ENCODE peak calls at places on chromosomes 1 and 21, in ten cellular contexts. I, S, H, Z, Q, U, G, Y, M and C are unnamed samples.

GRCh38 chr1:238485062-238485905 is 594.6 kb upstream of the ZP4 start:
- DNase-seq in I (no peak), S (no peak), H (no peak), Z (peak), Q (no peak), U (no peak), G (peak), Y (no peak), M (no peak), C (no peak)

GRCh38 chr21:34524671-34525601 is 12.9 kb upstream of the KCNE1 start:
- DNase-seq in I (no peak), S (no peak), H (no peak), Z (peak), Q (no peak), U (no peak), G (peak), Y (no peak), M (no peak), C (no peak)

GRCh38 chr21:42781150-42781980 is 98.0 kb downstream of the WDR4 start:
- DNase-seq in I (no peak), S (no peak), H (peak), Z (no peak), Q (peak), U (no peak), G (no peak), Y (peak), M (no peak), C (no peak)

GRCh38 chr1:104294259-104294658 is 544.6 kb downstream of the AMY1C start:
- DNase-seq in I (no peak), S (no peak), H (no peak), Z (no peak), Q (no peak), U (no peak), G (no peak), Y (no peak), M (no peak), C (no peak)

GRCh38 chr1:43936470-43937151 is 3.0 kb downstream of the ARTN start:
- DNase-seq in I (no peak), S (no peak), H (peak), Z (no peak), Q (no peak), U (no peak), G (no peak), Y (peak), M (peak), C (no peak)

GRCh38 chr1:12447301-12447700 is 170.7 kb downstream of the DHRS3 start:
- DNase-seq in I (no peak), S (no peak), H (no peak), Z (peak), Q (no peak), U (no peak), G (peak), Y (no peak), M (no peak), C (no peak)

GRCh38 chr1:18907914-18908845 is 5.8 kb upstream of the ALDH4A1 start:
- DNase-seq in I (no peak), S (no peak), H (no peak), Z (no peak), Q (no peak), U (no peak), G (no peak), Y (no peak), M (no peak), C (no peak)

GRCh38 chr1:86018311-86018923 is 138.2 kb downstream of the COL24A1 start:
- DNase-seq in I (peak), S (peak), H (no peak), Z (peak), Q (peak), U (no peak), G (peak), Y (no peak), M (peak), C (peak)

GRCh38 chr1:62912028-62912638 is 128.2 kb downstream of the ATG4C start:
- DNase-seq in I (peak), S (no peak), H (no peak), Z (peak), Q (peak), U (peak), G (peak), Y (no peak), M (no peak), C (no peak)

GRCh38 chr1:69029649-69030048 is 532.8 kb upstream of the DEPDC1 start:
- DNase-seq in I (no peak), S (no peak), H (no peak), Z (no peak), Q (no peak), U (no peak), G (no peak), Y (no peak), M (no peak), C (no peak)

GRCh38 chr1:71582673-71583072 is 501.8 kb upstream of the ZRANB2 start:
- DNase-seq in I (no peak), S (no peak), H (no peak), Z (no peak), Q (no peak), U (no peak), G (no peak), Y (no peak), M (no peak), C (no peak)

GRCh38 chr1:150567341-150567716 is 12.1 kb downstream of the MCL1 start:
- DNase-seq in I (no peak), S (no peak), H (peak), Z (no peak), Q (no peak), U (no peak), G (peak), Y (no peak), M (peak), C (no peak)

GRCh38 chr1:30287976-30288375 is 435.4 kb downstream of the MATN1 start:
- DNase-seq in I (no peak), S (no peak), H (no peak), Z (no peak), Q (no peak), U (no peak), G (no peak), Y (no peak), M (no peak), C (no peak)

GRCh38 chr1:175116903-175117302 is 49.3 kb downstream of the TNN start:
- DNase-seq in I (no peak), S (no peak), H (no peak), Z (no peak), Q (no peak), U (no peak), G (no peak), Y (no peak), M (no peak), C (no peak)

GRCh38 chr1:242579528-242580235 is 55.2 kb upstream of the PLD5 start:
- DNase-seq in I (peak), S (no peak), H (no peak), Z (no peak), Q (no peak), U (no peak), G (no peak), Y (no peak), M (no peak), C (no peak)

GRCh38 chr1:51636765-51637522 is 20.1 kb downstream of the OSBPL9 start:
- DNase-seq in I (no peak), S (peak), H (peak), Z (peak), Q (peak), U (peak), G (peak), Y (no peak), M (no peak), C (no peak)

GRCh38 chr1:29896791-29897725 is 660.7 kb downstream of the PTPRU start:
- DNase-seq in I (no peak), S (no peak), H (no peak), Z (no peak), Q (no peak), U (no peak), G (no peak), Y (no peak), M (no peak), C (no peak)

GRCh38 chr1:208556461-208556860 is 312.3 kb upstream of the PLXNA2 start:
- DNase-seq in I (no peak), S (no peak), H (no peak), Z (no peak), Q (no peak), U (no peak), G (no peak), Y (no peak), M (no peak), C (no peak)

GRCh38 chr1:212915245-212916091 is 34.9 kb upstream of the VASH2 start:
- DNase-seq in I (peak), S (no peak), H (no peak), Z (peak), Q (no peak), U (peak), G (peak), Y (no peak), M (no peak), C (peak)

GRCh38 chr1:41666991-41667631 is 182.6 kb upstream of the EDN2 start:
- DNase-seq in I (no peak), S (no peak), H (peak), Z (no peak), Q (no peak), U (no peak), G (peak), Y (no peak), M (peak), C (no peak)

GRCh38 chr1:212089560-212090163 is 54.1 kb downstream of the DTL start:
- DNase-seq in I (no peak), S (no peak), H (no peak), Z (no peak), Q (no peak), U (no peak), G (no peak), Y (no peak), M (no peak), C (no peak)

GRCh38 chr21:38990424-38990794 is 184.7 kb downstream of the ETS2 start:
- DNase-seq in I (no peak), S (no peak), H (peak), Z (no peak), Q (no peak), U (no peak), G (no peak), Y (no peak), M (no peak), C (no peak)

GRCh38 chr21:29164330-29164942 is 34.0 kb downstream of the MAP3K7CL start:
- DNase-seq in I (peak), S (peak), H (no peak), Z (peak), Q (peak), U (no peak), G (peak), Y (no peak), M (peak), C (peak)

GRCh38 chr1:33713058-33713877 is 150.6 kb upstream of the HMGB4 start:
- DNase-seq in I (no peak), S (no peak), H (no peak), Z (no peak), Q (no peak), U (no peak), G (no peak), Y (no peak), M (no peak), C (no peak)

GRCh38 chr1:50272923-50273322 is 150.3 kb downstream of the DMRTA2 start:
- DNase-seq in I (no peak), S (no peak), H (no peak), Z (no peak), Q (no peak), U (no peak), G (no peak), Y (no peak), M (no peak), C (no peak)

DNA sequence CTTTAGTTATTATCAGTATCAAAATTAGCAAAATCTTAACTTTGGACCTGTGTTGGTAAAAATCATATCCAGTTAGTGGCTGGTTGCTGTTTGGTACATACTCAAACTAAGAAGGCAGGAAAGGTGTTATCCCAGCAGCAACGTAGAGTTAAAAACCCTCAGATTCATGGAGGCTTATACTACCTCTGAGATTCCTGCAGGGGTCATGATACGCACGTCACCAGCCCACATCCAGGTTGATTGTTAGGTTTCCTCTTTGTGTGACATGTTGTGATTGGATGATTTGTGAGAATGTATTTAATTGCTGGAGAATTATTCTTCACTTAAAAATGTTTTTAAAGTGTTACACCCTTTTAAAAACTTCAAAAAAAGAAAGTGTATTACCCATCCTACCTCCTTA is 423.3 kb upstream of the ADGRL2 start:
- DNase-seq in I (no peak), S (no peak), H (no peak), Z (no peak), Q (no peak), U (no peak), G (no peak), Y (no peak), M (no peak), C (no peak)
- TF ChIP-seq CTCF in I (no peak), S (no peak), H (no peak), Z (no peak), Q (no peak), U (no peak), G (no peak), Y (no peak), M (no peak), C (no peak)

GRCh38 chr1:225838793-225839192 is 28.9 kb downstream of the EPHX1 start:
- DNase-seq in I (no peak), S (no peak), H (no peak), Z (no peak), Q (no peak), U (no peak), G (no peak), Y (peak), M (no peak), C (no peak)
- TF ChIP-seq CTCF in I (no peak), S (no peak), H (no peak), Z (no peak), Q (no peak), U (no peak), G (no peak), Y (no peak), M (no peak), C (no peak)

GRCh38 chr1:240189386-240189989 is 97.8 kb downstream of the FMN2 start:
- DNase-seq in I (peak), S (no peak), H (peak), Z (peak), Q (peak), U (no peak), G (peak), Y (no peak), M (peak), C (no peak)
- TF ChIP-seq CTCF in I (peak), S (peak), H (peak), Z (peak), Q (peak), U (peak), G (peak), Y (peak), M (peak), C (peak)

DNA sequence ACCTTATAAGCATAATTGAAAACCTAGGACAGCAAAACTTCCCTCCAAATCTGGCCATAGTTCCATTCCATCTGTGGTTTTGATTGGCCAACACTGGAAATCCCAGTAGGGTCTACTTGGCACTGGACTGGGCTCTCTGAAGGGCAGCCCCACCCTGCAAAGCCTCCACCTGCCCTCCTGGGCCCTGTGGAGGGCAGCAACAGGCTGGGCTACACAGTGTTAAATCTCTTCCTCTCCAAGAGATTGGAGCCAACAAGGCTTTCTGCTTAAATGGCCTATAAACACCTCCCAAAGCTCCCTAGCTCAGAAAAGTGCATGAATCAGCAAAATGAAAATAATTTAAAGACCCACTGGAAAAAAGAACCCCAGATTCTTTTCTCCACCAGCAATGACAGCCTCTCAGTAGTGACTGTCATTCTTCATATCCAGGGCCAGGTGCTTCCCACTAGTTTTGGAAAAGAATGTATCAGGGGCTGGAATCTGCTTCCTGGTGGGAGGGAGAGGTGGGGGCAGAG is 58.5 kb downstream of the BEND5 start:
- DNase-seq in I (no peak), S (no peak), H (no peak), Z (no peak), Q (no peak), U (no peak), G (no peak), Y (no peak), M (no peak), C (no peak)
- TF ChIP-seq CTCF in I (no peak), S (no peak), H (no peak), Z (no peak), Q (no peak), U (no peak), G (no peak), Y (no peak), M (no peak), C (peak)

GRCh38 chr21:44618504-44618903 is 6.6 kb downstream of the KRTAP10-8 start:
- DNase-seq in I (no peak), S (no peak), H (peak), Z (no peak), Q (no peak), U (no peak), G (no peak), Y (no peak), M (no peak), C (no peak)
- TF ChIP-seq CTCF in I (no peak), S (no peak), H (no peak), Z (peak), Q (no peak), U (peak), G (no peak), Y (no peak), M (no peak), C (peak)

DNA sequence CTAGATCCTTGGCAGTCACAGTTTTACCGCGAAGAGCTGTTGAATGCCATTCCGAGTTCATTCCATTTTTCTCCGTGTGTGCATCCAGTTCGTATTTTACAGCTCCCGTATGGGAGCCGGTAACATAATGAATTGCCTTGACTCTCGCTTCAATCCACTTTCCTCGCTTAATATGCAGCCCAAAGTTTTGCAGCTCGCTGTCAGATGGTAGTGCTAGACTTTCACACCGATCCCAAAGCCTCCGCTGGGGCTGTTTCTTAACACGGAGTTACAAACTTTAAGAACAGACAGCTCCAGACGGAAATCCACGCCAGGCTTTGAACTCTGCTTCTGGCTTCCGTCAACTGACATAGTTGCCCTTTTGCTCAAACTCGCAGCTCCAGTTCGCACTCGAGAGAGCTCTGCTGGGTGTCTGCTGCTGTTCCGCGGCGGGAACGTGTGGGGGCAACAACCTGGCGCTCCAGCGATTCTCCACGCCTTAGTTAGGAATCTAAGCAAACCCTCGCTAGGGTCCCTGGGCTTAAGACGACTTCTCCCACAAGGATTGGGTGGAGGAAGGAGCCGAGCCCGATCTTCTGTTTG is 3.5 kb upstream of the ARID1A start:
- DNase-seq in I (peak), S (peak), H (peak), Z (peak), Q (peak), U (peak), G (peak), Y (peak), M (peak), C (peak)
- TF ChIP-seq CTCF in I (peak), S (peak), H (no peak), Z (peak), Q (peak), U (peak), G (no peak), Y (no peak), M (peak), C (no peak)

DNA sequence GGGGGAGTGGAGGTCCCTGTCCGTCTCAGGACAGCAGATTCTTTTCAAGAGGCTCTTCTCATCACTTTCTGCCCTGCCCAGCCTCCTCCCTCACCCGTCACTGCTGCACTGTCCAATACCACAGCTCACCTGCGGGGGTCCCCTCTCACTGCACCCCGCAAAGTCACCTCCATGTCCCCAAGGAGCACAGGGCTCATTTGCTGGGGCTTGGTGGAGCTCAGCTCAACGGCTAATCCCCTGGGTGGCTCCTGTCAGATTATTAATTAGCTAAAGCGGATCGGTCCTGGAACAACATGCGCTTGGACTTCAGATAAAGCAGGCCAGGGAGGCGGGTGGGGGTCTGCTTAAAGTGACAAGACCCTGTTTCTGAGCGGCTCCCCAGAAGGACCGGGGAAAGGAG is 43.2 kb downstream of the CASZ1 start:
- DNase-seq in I (no peak), S (no peak), H (no peak), Z (no peak), Q (no peak), U (no peak), G (no peak), Y (peak), M (no peak), C (peak)
- TF ChIP-seq CTCF in I (no peak), S (no peak), H (no peak), Z (no peak), Q (no peak), U (no peak), G (no peak), Y (no peak), M (no peak), C (no peak)

GRCh38 chr1:40532062-40532389 is 589 bp downstream of the ZNF684 start:
- DNase-seq in I (no peak), S (no peak), H (no peak), Z (no peak), Q (no peak), U (no peak), G (no peak), Y (no peak), M (no peak), C (no peak)

GRCh38 chr1:40534589-40534988 is 3.2 kb downstream of the ZNF684 start:
- DNase-seq in I (no peak), S (no peak), H (no peak), Z (no peak), Q (no peak), U (no peak), G (no peak), Y (no peak), M (no peak), C (no peak)

GRCh38 chr1:40530735-40531380 is 579 bp upstream of the ZNF684 start:
- DNase-seq in I (peak), S (no peak), H (no peak), Z (no peak), Q (peak), U (no peak), G (peak), Y (no peak), M (peak), C (no peak)

GRCh38 chr1:40532844-40533424 is 1.5 kb downstream of the ZNF684 start:
- DNase-seq in I (peak), S (no peak), H (peak), Z (peak), Q (peak), U (no peak), G (peak), Y (no peak), M (peak), C (no peak)

GRCh38 chr1:40531381-40532061 is at the start of gene ZNF684:
- DNase-seq in I (peak), S (peak), H (peak), Z (peak), Q (peak), U (peak), G (peak), Y (peak), M (peak), C (peak)
- TF ChIP-seq CTCF in I (no peak), S (no peak), H (no peak), Z (no peak), Q (no peak), U (no peak), G (no peak), Y (no peak), M (no peak), C (no peak)